ENCODE peak calls at places on chromosomes 16 and 17, in seven cellular contexts. X is Peyer's patch; N is skeletal muscle cell; V is stimulated activated effector memory CD8-positive, alpha-beta T cell treated with anti-CD3 and anti-CD28 coated beads, Interleukin-12 subunit alpha, Interleukin-12 subunit beta, amount 100 ng/mL, for 72 hours; Q is NCI-H748 treated with DMSO at 0.1 percent for 48 hours; H is EL; J is NCI-H1694 treated with DMSO at 0.1 percent for 48 hours. W is an unnamed sample.

GRCh38 chr16:74999683-75000480 is 1.1 kb downstream of the ZNRF1 start:
- DNase-seq in J (no peak), Q (peak; percentile 35), N (no peak), V (peak; percentile 27), X (peak; percentile 69), H (peak; percentile 58), W (peak; percentile 81)

GRCh38 chr17:12296120-12296727 is 275.5 kb downstream of the MAP2K4 start:
- DNase-seq in V (no peak), Q (no peak), X (no peak), J (peak; percentile 86), N (no peak), H (peak; percentile 32), W (peak; percentile 47)

GRCh38 chr17:68734202-68734825 is 133.1 kb upstream of the FAM20A start:
- DNase-seq in V (no peak), N (no peak), J (no peak), Q (no peak), H (no peak), X (no peak), W (no peak)

GRCh38 chr17:17724307-17724921 is 43.2 kb downstream of the RAI1 start:
- DNase-seq in Q (no peak), X (no peak), J (no peak), H (peak; percentile 60), V (no peak), N (no peak), W (peak; percentile 97)

GRCh38 chr16:47644166-47644565 is 183.0 kb downstream of the PHKB start:
- DNase-seq in V (no peak), X (no peak), N (peak; percentile 82), J (no peak), H (peak; percentile 82), Q (no peak), W (no peak)

GRCh38 chr17:3865166-3865565 is 19.1 kb upstream of the NCBP3 start:
- DNase-seq in X (no peak), H (peak; percentile 84), N (no peak), Q (no peak), J (no peak), V (no peak), W (peak; percentile 98)

GRCh38 chr17:58189436-58190146 is 2.9 kb upstream of the EPX start:
- DNase-seq in N (peak; percentile 62), J (no peak), H (peak; percentile 87), X (peak; percentile 48), Q (no peak), V (no peak), W (peak; percentile 97)

GRCh38 chr17:42061641-42062487 is 11.5 kb upstream of the C17orf113 start:
- DNase-seq in N (no peak), H (no peak), X (no peak), J (peak; percentile 47), Q (no peak), V (no peak), W (peak; percentile 54)

GRCh38 chr17:8225813-8226535 is 15.6 kb upstream of the AURKB start:
- DNase-seq in J (peak; percentile 93), N (no peak), X (no peak), V (peak; percentile 51), Q (peak; percentile 83), H (peak; percentile 89), W (peak; percentile 78)

GRCh38 chr17:62643496-62643895 is 16.0 kb downstream of the MRC2 start:
- DNase-seq in X (no peak), Q (no peak), H (no peak), V (no peak), J (no peak), N (no peak), W (no peak)

GRCh38 chr16:57349212-57350031 is 9.2 kb upstream of the CCL22 start:
- DNase-seq in N (no peak), X (no peak), H (no peak), Q (no peak), V (no peak), J (no peak), W (no peak)

GRCh38 chr17:42018339-42018738 is 1.1 kb upstream of the DNAJC7 start:
- DNase-seq in H (no peak), V (no peak), J (no peak), N (no peak), X (no peak), Q (peak; percentile 19), W (no peak)

GRCh38 chr17:45791041-45791582 is 7.0 kb downstream of the CRHR1 start:
- DNase-seq in V (no peak), H (no peak), N (no peak), Q (no peak), J (no peak), X (no peak), W (peak; percentile 53)

GRCh38 chr17:6413073-6413472 is 21.8 kb downstream of the AIPL1 start:
- DNase-seq in N (no peak), V (no peak), X (no peak), H (peak; percentile 40), J (peak; percentile 85), Q (peak; percentile 75), W (no peak)

GRCh38 chr17:40015005-40015997 is at the start of gene CSF3:
- DNase-seq in X (peak; percentile 69), J (no peak), V (no peak), Q (no peak), H (no peak), N (no peak), W (peak; percentile 87)

GRCh38 chr17:4142107-4142900 is 526 bp downstream of the ZZEF1 start:
- DNase-seq in Q (no peak), X (peak; percentile 67), V (peak; percentile 6), J (no peak), H (peak; percentile 38), N (no peak), W (no peak)

GRCh38 chr16:66486773-66487579 is 59.9 kb downstream of the BEAN1 start:
- DNase-seq in V (no peak), Q (no peak), J (no peak), H (peak; percentile 60), X (no peak), N (peak; percentile 84), W (peak; percentile 95)

GRCh38 chr17:8072339-8072726 is 15.2 kb downstream of the ALOX12B start:
- DNase-seq in Q (no peak), X (peak; percentile 50), H (no peak), J (no peak), N (no peak), V (no peak), W (peak; percentile 42)

GRCh38 chr16:3646348-3646920 is 8.1 kb upstream of the DNASE1 start:
- DNase-seq in J (no peak), X (peak; percentile 81), N (no peak), H (no peak), V (no peak), Q (peak; percentile 74), W (no peak)

GRCh38 chr16:65070831-65071230 is 51.0 kb downstream of the CDH11 start:
- DNase-seq in N (peak; percentile 98), X (no peak), H (peak; percentile 98), Q (no peak), V (no peak), J (no peak), W (peak; percentile 82)

GRCh38 chr16:83200005-83200779 is 573.4 kb downstream of the CDH13 start:
- DNase-seq in J (no peak), Q (peak; percentile 24), N (no peak), V (no peak), X (no peak), H (peak; percentile 21), W (no peak)

GRCh38 chr17:149897-150575 is 12.7 kb downstream of the SCGB1C2 start:
- DNase-seq in N (no peak), J (no peak), Q (no peak), V (no peak), H (no peak), X (no peak), W (no peak)

GRCh38 chr16:83972256-83973008 is 4.4 kb downstream of the NECAB2 start:
- DNase-seq in N (no peak), V (no peak), H (no peak), Q (no peak), J (no peak), X (no peak), W (peak; percentile 85)

GRCh38 chr17:73343739-73344454 is 32.1 kb upstream of the CDC42EP4 start:
- DNase-seq in N (no peak), V (no peak), X (no peak), H (peak; percentile 12), J (no peak), Q (no peak), W (peak; percentile 76)

GRCh38 chr16:67862623-67863583 is 9.9 kb upstream of the EDC4 start:
- DNase-seq in H (no peak), J (no peak), Q (no peak), N (no peak), V (no peak), X (no peak), W (peak; percentile 93)

GRCh38 chr17:20896153-20896649 is 146.6 kb downstream of the USP22 start:
- DNase-seq in H (peak; percentile 23), Q (no peak), X (no peak), N (no peak), V (no peak), J (no peak), W (peak; percentile 32)

W was measured in osteoblast.